ENCODE peak calls at places on chromosomes 6 and 20, in nine cellular contexts. Q is PC-3, R is brain microvascular endothelial cell, F is esophagus squamous epithelium, V is neural progenitor cell, T is neuronal stem cell, N is heart right ventricle, K is astrocyte, O is cardiac muscle cell. A is an unnamed sample. For H3K36me3, the result is how much of the 10 kb centered on the place peaks cover.

GRCh38 chr6:5994234-5994998 is 12.3 kb downstream of the NRN1 start:
- DNase-seq in Q (no peak), R (no peak), F (no peak), V (peak), T (no peak), N (no peak), K (no peak), O (no peak), A (no peak)

GRCh38 chr6:12275084-12275483 is 15.1 kb upstream of the EDN1 start:
- DNase-seq in Q (peak), R (peak), F (no peak), V (no peak), T (no peak), N (no peak), K (peak), O (no peak), A (peak)

GRCh38 chr6:156777866-156778614 is 862 bp downstream of the ARID1B start:
- DNase-seq in Q (peak), R (peak), F (peak), V (peak), T (peak), N (peak), K (no peak), O (peak), A (peak)

GRCh38 chr6:2793491-2794151 is 28.4 kb downstream of the WRNIP1 start:
- DNase-seq in Q (peak), R (no peak), F (no peak), V (no peak), T (no peak), N (no peak), K (peak), O (no peak), A (no peak)

GRCh38 chr6:118277631-118278030 is 270.5 kb upstream of the PLN start:
- DNase-seq in Q (no peak), R (no peak), F (no peak), V (no peak), T (no peak), N (no peak), K (no peak), O (no peak), A (no peak)

GRCh38 chr6:157981395-157982296 is at the start of gene SYNJ2:
- DNase-seq in Q (peak), R (peak), F (peak), V (peak), T (peak), N (peak), K (peak), O (peak), A (peak)

GRCh38 chr6:20168668-20169633 is 43.3 kb downstream of the MBOAT1 start:
- DNase-seq in Q (no peak), R (no peak), F (no peak), V (no peak), T (no peak), N (no peak), K (no peak), O (peak), A (no peak)

GRCh38 chr20:32358632-32358882 is 426 bp downstream of the ASXL1 start:
- DNase-seq in Q (no peak), R (no peak), F (no peak), V (no peak), T (peak), N (no peak), K (no peak), O (no peak), A (no peak)

GRCh38 chr6:155188707-155189496 is 74.9 kb upstream of the CLDN20 start:
- DNase-seq in Q (peak), R (peak), F (no peak), V (no peak), T (no peak), N (no peak), K (peak), O (peak), A (peak)

GRCh38 chr6:75557068-75557467 is 44.6 kb upstream of the SENP6 start:
- DNase-seq in Q (no peak), R (no peak), F (no peak), V (no peak), T (no peak), N (no peak), K (no peak), O (no peak), A (no peak)

GRCh38 chr6:63636516-63636968 is 940 bp downstream of the PHF3 start:
- DNase-seq in Q (peak), R (peak), F (no peak), V (peak), T (peak), N (peak), K (peak), O (peak), A (peak)

GRCh38 chr6:16482702-16483314 is 244.4 kb downstream of the GMPR start:
- DNase-seq in Q (no peak), R (no peak), F (no peak), V (no peak), T (no peak), N (no peak), K (no peak), O (no peak), A (no peak)

GRCh38 chr6:130034815-130035146 is 16.4 kb downstream of the L3MBTL3 start:
- DNase-seq in Q (no peak), R (no peak), F (no peak), V (no peak), T (no peak), N (no peak), K (no peak), O (no peak), A (no peak)

GRCh38 chr6:87702589-87702945 is 534 bp upstream of the AKIRIN2 start:
- DNase-seq in Q (peak), R (peak), F (no peak), V (peak), T (no peak), N (no peak), K (peak), O (peak), A (no peak)

DNA sequence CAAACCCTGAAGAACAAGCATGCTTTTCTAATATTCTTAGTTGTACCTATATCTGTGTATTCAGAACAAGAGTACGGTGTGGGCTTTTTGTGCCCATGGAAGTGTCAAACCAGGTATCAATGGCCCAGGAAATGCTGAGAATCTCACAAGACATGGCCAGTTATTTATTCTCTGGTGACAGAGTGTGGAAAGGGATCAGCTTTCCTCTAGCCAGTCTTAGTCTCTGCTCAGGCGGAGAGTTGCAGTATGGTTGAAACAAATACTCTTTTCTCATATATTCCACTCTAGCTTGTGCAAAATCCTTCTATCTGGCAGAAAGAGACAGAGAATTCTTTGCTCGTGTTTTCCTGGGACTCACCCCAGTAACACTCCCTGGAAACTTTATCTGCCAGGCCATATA is 173.3 kb upstream of the RSPO3 start:
- DNase-seq in Q (no peak), R (no peak), F (no peak), V (no peak), T (no peak), N (no peak), K (no peak), O (no peak), A (no peak)
- H3K4me3 ChIP-seq in Q (no peak), R (no peak), F (no peak), V (no peak), T (no peak), N (no peak), K (no peak), O (no peak), A (no peak)

DNA sequence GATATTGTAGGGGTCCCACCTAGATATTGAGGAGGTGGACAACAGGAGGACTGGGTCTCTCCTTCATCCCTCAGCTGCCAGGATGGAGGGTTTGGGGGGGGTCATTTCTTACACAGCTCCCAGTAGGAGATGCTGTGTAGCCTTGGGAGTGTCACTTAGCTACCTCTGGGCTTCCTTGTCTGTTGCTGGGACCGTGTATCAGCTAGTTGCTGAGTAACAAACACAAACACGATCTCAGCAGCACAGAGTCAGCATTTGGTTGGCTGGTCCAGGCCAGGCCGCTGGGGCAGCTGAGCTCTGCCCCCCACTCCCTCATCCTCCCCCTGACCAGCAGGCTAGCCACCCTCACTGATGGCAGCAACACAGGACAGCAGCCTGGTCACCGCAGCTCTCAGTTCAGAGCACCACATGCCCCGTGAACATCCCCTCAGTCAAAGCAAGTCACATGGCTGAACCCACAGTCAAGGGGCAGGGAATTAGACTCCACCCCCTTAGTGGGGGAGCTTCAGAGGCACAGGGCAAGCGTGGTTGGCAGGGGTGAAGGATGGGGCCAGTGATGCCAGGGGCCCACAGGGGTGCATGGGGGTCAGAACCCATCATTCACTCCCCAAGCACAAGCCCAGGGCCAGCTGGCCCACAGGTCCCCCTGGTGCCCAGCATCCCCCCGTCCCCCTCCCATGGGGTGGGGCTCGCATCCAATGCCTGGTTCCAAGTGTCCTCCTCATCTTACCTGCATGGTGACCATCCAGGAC is 112.5 kb downstream of the TAF4 start:
- DNase-seq in Q (no peak), R (no peak), F (no peak), V (no peak), T (no peak), N (no peak), K (no peak), O (no peak), A (no peak)
- H3K36me3 ChIP-seq in Q (under half), R (under half), F (under half), V (under half), T (under half), N (under half), K (under half), O (under half), A (under half)

DNA sequence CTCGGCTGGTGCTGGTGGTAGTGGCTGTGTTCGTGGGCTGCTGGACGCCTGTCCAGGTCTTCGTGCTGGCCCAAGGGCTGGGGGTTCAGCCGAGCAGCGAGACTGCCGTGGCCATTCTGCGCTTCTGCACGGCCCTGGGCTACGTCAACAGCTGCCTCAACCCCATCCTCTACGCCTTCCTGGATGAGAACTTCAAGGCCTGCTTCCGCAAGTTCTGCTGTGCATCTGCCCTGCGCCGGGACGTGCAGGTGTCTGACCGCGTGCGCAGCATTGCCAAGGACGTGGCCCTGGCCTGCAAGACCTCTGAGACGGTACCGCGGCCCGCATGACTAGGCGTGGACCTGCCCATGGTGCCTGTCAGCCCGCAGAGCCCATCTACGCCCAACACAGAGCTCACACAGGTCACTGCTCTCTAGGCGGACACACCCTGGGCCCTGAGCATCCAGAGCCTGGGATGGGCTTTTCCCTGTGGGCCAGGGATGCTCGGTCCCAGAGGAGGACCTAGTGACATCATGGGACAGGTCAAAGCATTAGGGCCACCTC is 8.8 kb downstream of the NPBWR2 start:
- DNase-seq in Q (no peak), R (no peak), F (no peak), V (no peak), T (no peak), N (no peak), K (no peak), O (no peak), A (no peak)
- H3K4me3 ChIP-seq in Q (no peak), R (no peak), F (no peak), V (no peak), T (peak), N (no peak), K (no peak), O (no peak), A (no peak)

DNA sequence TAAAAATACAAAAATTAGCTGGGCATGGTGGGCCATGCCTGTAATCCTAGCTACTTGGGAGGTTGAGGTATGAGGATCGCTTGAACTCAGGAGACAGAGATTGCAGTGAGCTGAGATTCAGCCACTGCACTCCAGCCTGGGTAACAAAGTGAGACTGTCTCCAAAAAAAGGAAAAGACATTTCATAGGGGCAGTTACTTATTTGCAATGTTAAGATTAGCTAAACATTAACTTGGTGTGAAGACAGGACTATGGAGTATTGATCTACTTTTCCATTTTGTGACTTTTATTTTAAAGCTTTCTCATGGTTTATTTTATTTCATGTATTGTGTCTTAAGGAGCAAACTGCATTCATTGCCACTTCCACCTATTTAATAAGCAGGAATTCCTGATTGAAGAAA is 153.0 kb downstream of the UTRN start:
- DNase-seq in Q (no peak), R (no peak), F (no peak), V (no peak), T (no peak), N (no peak), K (no peak), O (no peak), A (no peak)
- H3K36me3 ChIP-seq in Q (under half), R (under half), F (half or more), V (under half), T (half or more), N (half or more), K (under half), O (under half), A (under half)

GRCh38 chr6:166575190-166575589 is 11.3 kb downstream of the RAMACL start:
- DNase-seq in Q (no peak), R (no peak), F (no peak), V (no peak), T (no peak), N (peak), K (no peak), O (peak), A (peak)
- H3K4me3 ChIP-seq in Q (no peak), R (no peak), F (no peak), V (no peak), T (no peak), N (peak), K (no peak), O (no peak), A (no peak)

GRCh38 chr6:56511591-56511990 is 131.1 kb downstream of the DST start:
- DNase-seq in Q (no peak), R (no peak), F (no peak), V (no peak), T (no peak), N (no peak), K (no peak), O (no peak), A (no peak)

GRCh38 chr6:56515081-56515905 is 127.4 kb downstream of the DST start:
- DNase-seq in Q (no peak), R (no peak), F (no peak), V (no peak), T (no peak), N (no peak), K (no peak), O (no peak), A (no peak)

GRCh38 chr6:56516003-56516402 is 126.7 kb downstream of the DST start:
- DNase-seq in Q (no peak), R (no peak), F (no peak), V (no peak), T (no peak), N (no peak), K (no peak), O (no peak), A (no peak)

GRCh38 chr6:56513631-56514030 is 129.1 kb downstream of the DST start:
- DNase-seq in Q (peak), R (no peak), F (no peak), V (no peak), T (no peak), N (no peak), K (no peak), O (no peak), A (no peak)

GRCh38 chr6:56514395-56514794 is 128.3 kb downstream of the DST start:
- DNase-seq in Q (no peak), R (no peak), F (no peak), V (no peak), T (no peak), N (no peak), K (no peak), O (peak), A (no peak)
- H3K36me3 ChIP-seq in Q (under half), R (under half), F (half or more), V (under half), T (half or more), N (under half), K (under half), O (under half), A (under half)

DNA sequence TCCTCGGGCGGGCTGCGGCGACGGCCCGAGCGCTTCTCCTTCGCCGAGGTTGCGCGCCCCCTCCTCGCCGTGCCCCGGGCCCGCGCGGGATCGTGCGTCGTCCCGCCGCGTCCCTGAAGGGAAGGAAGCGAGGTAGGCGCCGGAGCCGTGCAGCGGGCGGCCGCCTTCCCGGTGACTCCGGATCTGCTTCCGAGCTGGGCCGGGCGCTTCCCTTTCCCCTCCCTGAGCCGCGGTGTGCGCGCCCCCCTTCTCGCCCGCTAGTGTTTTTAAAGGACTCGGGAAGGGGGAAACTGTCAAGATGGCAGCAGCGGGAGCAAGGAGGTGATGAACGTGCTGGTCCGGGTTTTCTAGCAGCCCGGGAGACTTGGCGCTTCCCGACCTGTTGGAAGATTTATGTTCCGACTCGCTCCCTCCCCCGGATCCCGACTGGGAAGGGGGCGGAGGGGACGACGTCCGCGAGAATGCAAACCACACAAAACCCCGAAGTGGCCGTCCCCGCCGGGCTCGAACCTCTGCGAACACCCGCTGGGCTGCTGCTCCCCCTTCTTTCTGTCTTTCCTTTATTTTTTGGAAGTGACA is 744 bp upstream of the FOXO3 start:
- DNase-seq in Q (peak), R (peak), F (no peak), V (peak), T (peak), N (no peak), K (peak), O (peak), A (peak)
- H3K4me3 ChIP-seq in Q (peak), R (peak), F (peak), V (peak), T (peak), N (peak), K (peak), O (peak), A (peak)